ENCODE peak calls at places on chromosomes 2 and 18, in seven cellular contexts. One of them, this sample, is unnamed. For H3K27me3, the result is how much of the 10 kb centered on the place peaks cover.

GRCh38 chr2:106143495-106144215 is 50.4 kb downstream of the UXS1 start:
- DNase-seq in H9: peak
- DNase-seq in neuronal stem cell: no peak
- DNase-seq in mesenchymal stem cell: no peak
- DNase-seq in IMR-90: no peak
- DNase-seq in H1: no peak
- DNase-seq in mesendoderm: peak
- DNase-seq in this sample: peak

GRCh38 chr2:180823546-180824141 is 156.8 kb upstream of the UBE2E3 start:
- DNase-seq in H9: no peak
- DNase-seq in H1: no peak
- DNase-seq in neuronal stem cell: no peak
- DNase-seq in IMR-90: peak
- DNase-seq in mesendoderm: no peak
- DNase-seq in mesenchymal stem cell: peak
- DNase-seq in this sample: no peak

GRCh38 chr2:37686792-37687595 is 15.6 kb upstream of the CDC42EP3 start:
- DNase-seq in neuronal stem cell: no peak
- DNase-seq in H9: no peak
- DNase-seq in mesenchymal stem cell: no peak
- DNase-seq in mesendoderm: no peak
- DNase-seq in IMR-90: no peak
- DNase-seq in H1: no peak
- DNase-seq in this sample: no peak

GRCh38 chr2:46428911-46429436 is 50.4 kb upstream of the TMEM247 start:
- DNase-seq in H1: no peak
- DNase-seq in neuronal stem cell: no peak
- DNase-seq in H9: no peak
- DNase-seq in mesenchymal stem cell: no peak
- DNase-seq in IMR-90: no peak
- DNase-seq in mesendoderm: no peak
- DNase-seq in this sample: peak

GRCh38 chr2:145258903-145259579 is 739.1 kb upstream of the ZEB2 start:
- DNase-seq in mesendoderm: no peak
- DNase-seq in IMR-90: peak
- DNase-seq in neuronal stem cell: no peak
- DNase-seq in H9: no peak
- DNase-seq in H1: no peak
- DNase-seq in mesenchymal stem cell: peak
- DNase-seq in this sample: no peak

GRCh38 chr2:67384115-67384823 is 12.9 kb upstream of the ETAA1 start:
- DNase-seq in H1: no peak
- DNase-seq in neuronal stem cell: no peak
- DNase-seq in mesenchymal stem cell: no peak
- DNase-seq in H9: no peak
- DNase-seq in mesendoderm: no peak
- DNase-seq in IMR-90: no peak
- DNase-seq in this sample: no peak

GRCh38 chr18:49160075-49160930 is 209.5 kb upstream of the SMAD7 start:
- DNase-seq in neuronal stem cell: no peak
- DNase-seq in IMR-90: peak
- DNase-seq in H1: no peak
- DNase-seq in mesendoderm: no peak
- DNase-seq in mesenchymal stem cell: no peak
- DNase-seq in H9: no peak
- DNase-seq in this sample: no peak

GRCh38 chr2:15748736-15749323 is 157.2 kb downstream of the DDX1 start:
- DNase-seq in H9: peak
- DNase-seq in neuronal stem cell: peak
- DNase-seq in mesenchymal stem cell: peak
- DNase-seq in H1: peak
- DNase-seq in mesendoderm: peak
- DNase-seq in IMR-90: no peak
- DNase-seq in this sample: peak

GRCh38 chr2:20691076-20691708 is 24.2 kb downstream of the GDF7 start:
- DNase-seq in mesenchymal stem cell: peak
- DNase-seq in mesendoderm: no peak
- DNase-seq in neuronal stem cell: no peak
- DNase-seq in IMR-90: peak
- DNase-seq in H9: no peak
- DNase-seq in H1: no peak
- DNase-seq in this sample: no peak

GRCh38 chr18:32296851-32297250 is 107.0 kb downstream of the MEP1B start:
- DNase-seq in mesendoderm: no peak
- DNase-seq in neuronal stem cell: no peak
- DNase-seq in mesenchymal stem cell: no peak
- DNase-seq in IMR-90: no peak
- DNase-seq in H1: no peak
- DNase-seq in H9: no peak
- DNase-seq in this sample: no peak

GRCh38 chr2:212424090-212424489 is 114.5 kb downstream of the ERBB4 start:
- DNase-seq in H1: no peak
- DNase-seq in neuronal stem cell: no peak
- DNase-seq in IMR-90: no peak
- DNase-seq in H9: no peak
- DNase-seq in mesendoderm: peak
- DNase-seq in mesenchymal stem cell: no peak
- DNase-seq in this sample: peak

GRCh38 chr2:218235017-218235416 is 18.0 kb downstream of the ARPC2 start:
- DNase-seq in mesendoderm: no peak
- DNase-seq in H1: no peak
- DNase-seq in H9: no peak
- DNase-seq in IMR-90: no peak
- DNase-seq in neuronal stem cell: no peak
- DNase-seq in mesenchymal stem cell: no peak
- DNase-seq in this sample: peak

GRCh38 chr2:165277860-165278656 is 38.8 kb downstream of the SCN2A start:
- DNase-seq in IMR-90: no peak
- DNase-seq in mesenchymal stem cell: no peak
- DNase-seq in neuronal stem cell: no peak
- DNase-seq in H9: no peak
- DNase-seq in mesendoderm: peak
- DNase-seq in H1: no peak
- DNase-seq in this sample: no peak

GRCh38 chr2:156896294-156896693 is 361.2 kb upstream of the GALNT5 start:
- DNase-seq in mesenchymal stem cell: peak
- DNase-seq in mesendoderm: no peak
- DNase-seq in IMR-90: peak
- DNase-seq in H9: no peak
- DNase-seq in H1: no peak
- DNase-seq in neuronal stem cell: no peak
- DNase-seq in this sample: no peak

GRCh38 chr18:3262234-3263171 is 570 bp downstream of the MYL12B start:
- DNase-seq in mesendoderm: peak
- DNase-seq in H9: no peak
- DNase-seq in IMR-90: no peak
- DNase-seq in mesenchymal stem cell: peak
- DNase-seq in neuronal stem cell: no peak
- DNase-seq in H1: peak
- DNase-seq in this sample: peak

GRCh38 chr2:105553538-105554196 is 154.8 kb upstream of the FHL2 start:
- DNase-seq in neuronal stem cell: no peak
- DNase-seq in mesenchymal stem cell: no peak
- DNase-seq in mesendoderm: no peak
- DNase-seq in H9: no peak
- DNase-seq in IMR-90: peak
- DNase-seq in H1: no peak
- DNase-seq in this sample: no peak

GRCh38 chr2:190533968-190534309 is 583 bp downstream of the NEMP2 start:
- DNase-seq in neuronal stem cell: no peak
- DNase-seq in mesendoderm: no peak
- DNase-seq in IMR-90: no peak
- DNase-seq in H9: no peak
- DNase-seq in H1: no peak
- DNase-seq in mesenchymal stem cell: peak
- DNase-seq in this sample: peak

GRCh38 chr18:37393945-37394609 is 171.5 kb downstream of the CELF4 start:
- DNase-seq in mesenchymal stem cell: peak
- DNase-seq in IMR-90: peak
- DNase-seq in H1: peak
- DNase-seq in mesendoderm: peak
- DNase-seq in H9: peak
- DNase-seq in neuronal stem cell: peak
- DNase-seq in this sample: peak

GRCh38 chr2:632471-632870 is 44.7 kb downstream of the TMEM18 start:
- DNase-seq in neuronal stem cell: no peak
- DNase-seq in H9: no peak
- DNase-seq in mesendoderm: no peak
- DNase-seq in mesenchymal stem cell: no peak
- DNase-seq in H1: no peak
- DNase-seq in IMR-90: no peak
- DNase-seq in this sample: no peak

GRCh38 chr2:633371-633770 is 43.8 kb downstream of the TMEM18 start:
- DNase-seq in mesenchymal stem cell: no peak
- DNase-seq in IMR-90: no peak
- DNase-seq in neuronal stem cell: no peak
- DNase-seq in mesendoderm: no peak
- DNase-seq in H1: no peak
- DNase-seq in H9: no peak
- DNase-seq in this sample: no peak

GRCh38 chr2:636151-636621 is 41.0 kb downstream of the TMEM18 start:
- DNase-seq in H9: no peak
- DNase-seq in H1: peak
- DNase-seq in IMR-90: no peak
- DNase-seq in neuronal stem cell: no peak
- DNase-seq in mesendoderm: no peak
- DNase-seq in mesenchymal stem cell: no peak
- DNase-seq in this sample: no peak

GRCh38 chr2:634670-635395 is 42.4 kb downstream of the TMEM18 start:
- DNase-seq in neuronal stem cell: no peak
- DNase-seq in mesendoderm: peak
- DNase-seq in IMR-90: no peak
- DNase-seq in H1: peak
- DNase-seq in mesenchymal stem cell: no peak
- DNase-seq in H9: no peak
- DNase-seq in this sample: no peak

GRCh38 chr2:634041-634440 is 43.2 kb downstream of the TMEM18 start:
- DNase-seq in H9: no peak
- DNase-seq in neuronal stem cell: no peak
- DNase-seq in H1: peak
- DNase-seq in IMR-90: no peak
- DNase-seq in mesendoderm: no peak
- DNase-seq in mesenchymal stem cell: no peak
- DNase-seq in this sample: no peak
- H2BK120ac ChIP-seq in H9: no peak
- H2BK120ac ChIP-seq in neuronal stem cell: no peak
- H2BK120ac ChIP-seq in H1: no peak
- H2BK120ac ChIP-seq in IMR-90: no peak
- H2BK120ac ChIP-seq in mesendoderm: no peak
- H2BK120ac ChIP-seq in mesenchymal stem cell: no peak
- H2BK120ac ChIP-seq in this sample: no peak

GRCh38 chr2:129896226-129897100 is 83.0 kb upstream of the RAB6C start:
- DNase-seq in neuronal stem cell: no peak
- DNase-seq in mesenchymal stem cell: no peak
- DNase-seq in H9: no peak
- DNase-seq in mesendoderm: no peak
- DNase-seq in IMR-90: no peak
- DNase-seq in H1: no peak
- DNase-seq in this sample: no peak

GRCh38 chr2:129893244-129893643 is 86.2 kb upstream of the RAB6C start:
- DNase-seq in neuronal stem cell: no peak
- DNase-seq in mesendoderm: no peak
- DNase-seq in H1: no peak
- DNase-seq in mesenchymal stem cell: no peak
- DNase-seq in H9: no peak
- DNase-seq in IMR-90: no peak
- DNase-seq in this sample: no peak

GRCh38 chr2:129894616-129895015 is 84.8 kb upstream of the RAB6C start:
- DNase-seq in H9: no peak
- DNase-seq in mesendoderm: no peak
- DNase-seq in neuronal stem cell: no peak
- DNase-seq in IMR-90: no peak
- DNase-seq in H1: no peak
- DNase-seq in mesenchymal stem cell: no peak
- DNase-seq in this sample: no peak

GRCh38 chr2:129895061-129895460 is 84.4 kb upstream of the RAB6C start:
- DNase-seq in neuronal stem cell: no peak
- DNase-seq in H1: no peak
- DNase-seq in H9: no peak
- DNase-seq in mesenchymal stem cell: no peak
- DNase-seq in IMR-90: no peak
- DNase-seq in mesendoderm: no peak
- DNase-seq in this sample: no peak

DNA sequence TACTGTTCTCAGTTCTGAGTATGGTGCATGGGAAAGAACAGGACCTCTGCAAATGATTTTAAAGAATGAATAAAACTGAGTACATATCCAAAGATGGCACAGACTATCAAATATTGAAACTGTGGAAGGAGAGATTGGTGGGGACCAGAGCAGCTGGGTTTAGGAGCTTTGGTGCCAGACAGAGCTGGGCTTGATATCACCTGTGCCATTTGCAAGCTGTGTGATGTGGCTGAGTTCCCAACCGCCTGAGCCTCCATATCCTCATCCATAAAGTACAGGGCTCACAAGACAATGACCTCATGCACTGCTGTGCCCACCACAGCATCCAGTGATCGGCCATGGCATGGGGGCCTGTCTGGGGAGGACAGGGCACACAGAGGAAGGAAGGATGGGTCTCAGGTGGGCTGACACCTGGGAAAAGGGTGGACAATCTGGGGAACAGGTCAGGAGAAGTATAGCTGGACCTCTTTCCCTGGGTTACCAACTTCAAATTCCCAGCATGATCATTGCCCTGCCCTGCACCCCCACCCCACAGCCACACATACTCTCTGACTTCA is 83.9 kb upstream of the RAB6C start:
- DNase-seq in H1: no peak
- DNase-seq in mesenchymal stem cell: no peak
- DNase-seq in H9: no peak
- DNase-seq in IMR-90: no peak
- DNase-seq in neuronal stem cell: no peak
- DNase-seq in mesendoderm: no peak
- DNase-seq in this sample: no peak
- H3K27me3 ChIP-seq in H1: under half
- H3K27me3 ChIP-seq in mesenchymal stem cell: under half
- H3K27me3 ChIP-seq in H9: under half
- H3K27me3 ChIP-seq in IMR-90: under half
- H3K27me3 ChIP-seq in neuronal stem cell: under half
- H3K27me3 ChIP-seq in mesendoderm: under half
- H3K27me3 ChIP-seq in this sample: under half

DNA sequence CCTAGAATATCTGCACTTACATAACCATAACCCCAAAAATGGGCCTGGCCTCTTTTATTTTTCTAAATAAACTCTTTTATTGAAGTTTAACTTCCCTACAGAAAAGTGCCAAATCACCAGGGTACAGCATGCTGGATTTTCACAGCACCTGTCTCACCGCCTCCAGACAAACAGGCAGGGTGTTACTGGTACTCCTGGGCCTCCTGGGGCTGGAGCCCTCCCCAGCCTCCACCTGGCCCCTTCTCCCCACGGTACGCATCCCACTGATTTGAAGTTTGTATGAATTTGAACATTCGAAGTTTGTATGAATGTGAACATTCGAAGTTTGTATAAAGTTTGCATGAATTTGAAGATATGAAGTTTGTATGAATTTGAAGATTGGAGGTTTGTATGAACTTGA is 232.1 kb downstream of the NDUFA10 start:
- DNase-seq in H1: no peak
- DNase-seq in mesenchymal stem cell: no peak
- DNase-seq in neuronal stem cell: no peak
- DNase-seq in H9: no peak
- DNase-seq in IMR-90: no peak
- DNase-seq in mesendoderm: no peak
- DNase-seq in this sample: no peak
- H2BK120ac ChIP-seq in H1: no peak
- H2BK120ac ChIP-seq in mesenchymal stem cell: no peak
- H2BK120ac ChIP-seq in neuronal stem cell: no peak
- H2BK120ac ChIP-seq in H9: no peak
- H2BK120ac ChIP-seq in IMR-90: no peak
- H2BK120ac ChIP-seq in mesendoderm: no peak
- H2BK120ac ChIP-seq in this sample: no peak

GRCh38 chr2:235608200-235608591 is 114.4 kb downstream of the AGAP1 start:
- DNase-seq in mesenchymal stem cell: no peak
- DNase-seq in mesendoderm: no peak
- DNase-seq in H9: no peak
- DNase-seq in neuronal stem cell: no peak
- DNase-seq in H1: no peak
- DNase-seq in IMR-90: no peak
- DNase-seq in this sample: no peak
- H3K27me3 ChIP-seq in mesenchymal stem cell: under half
- H3K27me3 ChIP-seq in mesendoderm: under half
- H3K27me3 ChIP-seq in H9: under half
- H3K27me3 ChIP-seq in neuronal stem cell: under half
- H3K27me3 ChIP-seq in H1: under half
- H3K27me3 ChIP-seq in IMR-90: under half
- H3K27me3 ChIP-seq in this sample: under half

This sample was measured in trophoblast cell.